ENCODE peak calls at places on chromosome 9, in four cellular contexts. One of them, this sample, is unnamed.

GRCh38 chr9:132498811-132499210 is 83.6 kb upstream of the BARHL1 start:
- DNase-seq in BE2C: no peak
- DNase-seq in CD8-positive, alpha-beta T cell: no peak
- DNase-seq in glutamatergic neuron: no peak
- DNase-seq in this sample: no peak

GRCh38 chr9:111253742-111254437 is 76.1 kb downstream of the OR2K2 start:
- DNase-seq in BE2C: no peak
- DNase-seq in CD8-positive, alpha-beta T cell: no peak
- DNase-seq in glutamatergic neuron: no peak
- DNase-seq in this sample: no peak

GRCh38 chr9:97425336-97425991 is 13.6 kb downstream of the TDRD7 start:
- DNase-seq in BE2C: no peak
- DNase-seq in CD8-positive, alpha-beta T cell: no peak
- DNase-seq in glutamatergic neuron: no peak
- DNase-seq in this sample: no peak

GRCh38 chr9:136046555-136046921 is 48.6 kb downstream of the NACC2 start:
- DNase-seq in BE2C: no peak
- DNase-seq in CD8-positive, alpha-beta T cell: no peak
- DNase-seq in glutamatergic neuron: no peak
- DNase-seq in this sample: no peak

GRCh38 chr9:104808030-104808614 is 44.2 kb downstream of the NIPSNAP3B start:
- DNase-seq in BE2C: peak
- DNase-seq in CD8-positive, alpha-beta T cell: no peak
- DNase-seq in glutamatergic neuron: no peak
- DNase-seq in this sample: no peak

GRCh38 chr9:133938670-133939258 is 53.4 kb downstream of the VAV2 start:
- DNase-seq in BE2C: no peak
- DNase-seq in CD8-positive, alpha-beta T cell: no peak
- DNase-seq in glutamatergic neuron: no peak
- DNase-seq in this sample: no peak

GRCh38 chr9:110186254-110186653 is 21.7 kb downstream of the C9orf152 start:
- DNase-seq in BE2C: no peak
- DNase-seq in CD8-positive, alpha-beta T cell: no peak
- DNase-seq in glutamatergic neuron: no peak
- DNase-seq in this sample: no peak

GRCh38 chr9:91572044-91572443 is 148.4 kb upstream of the NFIL3 start:
- DNase-seq in BE2C: no peak
- DNase-seq in CD8-positive, alpha-beta T cell: no peak
- DNase-seq in glutamatergic neuron: no peak
- DNase-seq in this sample: no peak

GRCh38 chr9:72039532-72039931 is 20.9 kb downstream of the C9orf57 start:
- DNase-seq in BE2C: no peak
- DNase-seq in CD8-positive, alpha-beta T cell: no peak
- DNase-seq in glutamatergic neuron: no peak
- DNase-seq in this sample: no peak

GRCh38 chr9:121661328-121661727 is 9.9 kb downstream of the DAB2IP start:
- DNase-seq in BE2C: no peak
- DNase-seq in CD8-positive, alpha-beta T cell: no peak
- DNase-seq in glutamatergic neuron: no peak
- DNase-seq in this sample: no peak

GRCh38 chr9:78860806-78861475 is 564.0 kb downstream of the PSAT1 start:
- DNase-seq in BE2C: no peak
- DNase-seq in CD8-positive, alpha-beta T cell: no peak
- DNase-seq in glutamatergic neuron: no peak
- DNase-seq in this sample: no peak
- TF ChIP-seq CTCF in BE2C: peak
- TF ChIP-seq CTCF in CD8-positive, alpha-beta T cell: no peak
- TF ChIP-seq CTCF in glutamatergic neuron: no peak
- TF ChIP-seq CTCF in this sample: no peak

GRCh38 chr9:8860925-8861324 is 1061.3 kb upstream of the DMAC1 start:
- DNase-seq in BE2C: no peak
- DNase-seq in CD8-positive, alpha-beta T cell: no peak
- DNase-seq in glutamatergic neuron: no peak
- DNase-seq in this sample: no peak
- TF ChIP-seq CTCF in BE2C: no peak
- TF ChIP-seq CTCF in CD8-positive, alpha-beta T cell: no peak
- TF ChIP-seq CTCF in glutamatergic neuron: no peak
- TF ChIP-seq CTCF in this sample: no peak

DNA sequence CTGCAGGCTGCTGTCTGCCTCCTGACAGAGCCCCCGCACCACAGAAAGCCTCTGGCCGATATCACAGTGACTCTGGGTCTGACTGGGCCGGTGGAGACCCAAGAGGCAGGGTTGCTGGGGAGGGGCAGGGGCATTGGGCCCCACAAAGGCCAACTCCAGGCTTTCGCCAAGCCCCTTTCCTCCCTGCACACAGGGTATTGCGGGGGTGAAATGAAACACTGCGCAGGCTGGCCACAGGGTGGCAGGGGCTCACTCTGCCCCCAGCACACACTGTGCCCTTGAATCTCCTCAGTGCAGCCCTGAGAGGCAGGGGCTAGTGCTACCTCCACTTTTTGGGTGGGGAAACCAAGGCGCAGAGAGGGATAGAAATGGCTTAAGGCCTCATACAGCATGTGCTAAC is 44.6 kb downstream of the BARX1 start:
- DNase-seq in BE2C: no peak
- DNase-seq in CD8-positive, alpha-beta T cell: no peak
- DNase-seq in glutamatergic neuron: no peak
- DNase-seq in this sample: no peak
- TF ChIP-seq CTCF in BE2C: no peak
- TF ChIP-seq CTCF in CD8-positive, alpha-beta T cell: no peak
- TF ChIP-seq CTCF in glutamatergic neuron: no peak
- TF ChIP-seq CTCF in this sample: no peak

DNA sequence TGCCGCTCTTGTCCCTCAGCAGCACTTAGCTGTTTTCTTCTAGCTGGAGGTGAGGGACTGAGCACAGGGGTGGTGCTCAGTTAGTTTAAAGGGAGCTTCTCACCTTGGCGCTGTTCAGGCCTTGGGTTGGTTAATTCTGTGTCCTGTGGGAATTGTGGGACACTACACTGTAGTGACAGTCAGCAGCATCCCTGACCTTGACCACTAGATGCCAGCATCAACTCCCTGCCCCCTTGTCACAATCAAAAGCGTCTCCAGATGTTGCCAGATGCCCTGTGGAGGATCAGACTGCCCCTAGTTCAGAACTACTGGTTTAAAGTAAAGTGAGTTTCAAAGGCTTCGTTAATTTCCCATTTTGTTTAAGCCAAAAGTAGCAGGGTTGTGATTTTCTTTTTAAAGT is 65.5 kb upstream of the DMRT3 start:
- DNase-seq in BE2C: no peak
- DNase-seq in CD8-positive, alpha-beta T cell: no peak
- DNase-seq in glutamatergic neuron: no peak
- DNase-seq in this sample: no peak
- TF ChIP-seq CTCF in BE2C: peak
- TF ChIP-seq CTCF in CD8-positive, alpha-beta T cell: no peak
- TF ChIP-seq CTCF in glutamatergic neuron: no peak
- TF ChIP-seq CTCF in this sample: no peak

This sample was measured in endothelial cell.